ENCODE peak calls at places on chromosome 17, in ten cellular contexts. One of them, this sample, is unnamed.
A peak's percentile ranks its signal among the peaks of the same experiment; 100 is the strongest.

GRCh38 chr17:59381716-59382570 is 50.5 kb downstream of the YPEL2 start:
- DNase-seq in K562: no peak
- DNase-seq in HCT116: no peak
- DNase-seq in A549: no peak
- DNase-seq in prostate gland: peak; percentile 67
- DNase-seq in body of pancreas: peak; percentile 87
- DNase-seq in lower leg skin: no peak
- DNase-seq in heart left ventricle: peak; percentile 80
- DNase-seq in NB4: no peak
- DNase-seq in stomach: peak; percentile 71
- DNase-seq in this sample: no peak

GRCh38 chr17:64281962-64282752 is 19.1 kb upstream of the TEX2 start:
- DNase-seq in K562: peak; percentile 81
- DNase-seq in HCT116: peak; percentile 86
- DNase-seq in A549: peak; percentile 88
- DNase-seq in prostate gland: peak; percentile 46
- DNase-seq in body of pancreas: peak; percentile 71
- DNase-seq in lower leg skin: no peak
- DNase-seq in heart left ventricle: peak; percentile 61
- DNase-seq in NB4: peak; percentile 84
- DNase-seq in stomach: peak; percentile 68
- DNase-seq in this sample: peak; percentile 84

GRCh38 chr17:79625706-79626105 is 14.9 kb upstream of the RBFOX3 start:
- DNase-seq in K562: no peak
- DNase-seq in HCT116: no peak
- DNase-seq in A549: no peak
- DNase-seq in prostate gland: no peak
- DNase-seq in body of pancreas: no peak
- DNase-seq in lower leg skin: peak; percentile 29
- DNase-seq in heart left ventricle: no peak
- DNase-seq in NB4: no peak
- DNase-seq in stomach: no peak
- DNase-seq in this sample: no peak

GRCh38 chr17:7179317-7180254 is at the start of gene ASGR1:
- DNase-seq in K562: no peak
- DNase-seq in HCT116: no peak
- DNase-seq in A549: no peak
- DNase-seq in prostate gland: no peak
- DNase-seq in body of pancreas: no peak
- DNase-seq in lower leg skin: no peak
- DNase-seq in heart left ventricle: no peak
- DNase-seq in NB4: no peak
- DNase-seq in stomach: no peak
- DNase-seq in this sample: no peak

GRCh38 chr17:82332669-82333278 is 792 bp downstream of the SECTM1 start:
- DNase-seq in K562: peak; percentile 76
- DNase-seq in HCT116: peak; percentile 38
- DNase-seq in A549: peak; percentile 58
- DNase-seq in prostate gland: no peak
- DNase-seq in body of pancreas: peak; percentile 76
- DNase-seq in lower leg skin: no peak
- DNase-seq in heart left ventricle: peak; percentile 60
- DNase-seq in NB4: peak; percentile 45
- DNase-seq in stomach: peak; percentile 56
- DNase-seq in this sample: no peak

GRCh38 chr17:50027639-50028206 is 28.2 kb upstream of the ITGA3 start:
- DNase-seq in K562: peak; percentile 7
- DNase-seq in HCT116: peak; percentile 84
- DNase-seq in A549: peak; percentile 94
- DNase-seq in prostate gland: no peak
- DNase-seq in body of pancreas: peak; percentile 65
- DNase-seq in lower leg skin: peak; percentile 92
- DNase-seq in heart left ventricle: peak; percentile 48
- DNase-seq in NB4: peak; percentile 81
- DNase-seq in stomach: peak; percentile 66
- DNase-seq in this sample: no peak

GRCh38 chr17:71360301-71360700 is 760.5 kb upstream of the SOX9 start:
- DNase-seq in K562: no peak
- DNase-seq in HCT116: no peak
- DNase-seq in A549: no peak
- DNase-seq in prostate gland: no peak
- DNase-seq in body of pancreas: no peak
- DNase-seq in lower leg skin: no peak
- DNase-seq in heart left ventricle: no peak
- DNase-seq in NB4: no peak
- DNase-seq in stomach: no peak
- DNase-seq in this sample: no peak

GRCh38 chr17:59650642-59651041 is 30.9 kb downstream of the CLTC start:
- DNase-seq in K562: no peak
- DNase-seq in HCT116: no peak
- DNase-seq in A549: no peak
- DNase-seq in prostate gland: no peak
- DNase-seq in body of pancreas: no peak
- DNase-seq in lower leg skin: no peak
- DNase-seq in heart left ventricle: no peak
- DNase-seq in NB4: no peak
- DNase-seq in stomach: no peak
- DNase-seq in this sample: no peak

GRCh38 chr17:66951605-66951953 is 12.9 kb upstream of the CACNG4 start:
- DNase-seq in K562: no peak
- DNase-seq in HCT116: no peak
- DNase-seq in A549: peak; percentile 50
- DNase-seq in prostate gland: peak; percentile 44
- DNase-seq in body of pancreas: no peak
- DNase-seq in lower leg skin: no peak
- DNase-seq in heart left ventricle: no peak
- DNase-seq in NB4: no peak
- DNase-seq in stomach: no peak
- DNase-seq in this sample: no peak

GRCh38 chr17:22272363-22273146 is 580.2 kb downstream of the KCNJ18 start:
- DNase-seq in K562: no peak
- DNase-seq in HCT116: no peak
- DNase-seq in A549: no peak
- DNase-seq in prostate gland: no peak
- DNase-seq in body of pancreas: no peak
- DNase-seq in lower leg skin: no peak
- DNase-seq in heart left ventricle: no peak
- DNase-seq in NB4: no peak
- DNase-seq in stomach: no peak
- DNase-seq in this sample: no peak

GRCh38 chr17:30372755-30373154 is 6.0 kb upstream of the CPD start:
- DNase-seq in K562: no peak
- DNase-seq in HCT116: peak; percentile 29
- DNase-seq in A549: peak; percentile 64
- DNase-seq in prostate gland: no peak
- DNase-seq in body of pancreas: no peak
- DNase-seq in lower leg skin: no peak
- DNase-seq in heart left ventricle: no peak
- DNase-seq in NB4: no peak
- DNase-seq in stomach: no peak
- DNase-seq in this sample: no peak

DNA sequence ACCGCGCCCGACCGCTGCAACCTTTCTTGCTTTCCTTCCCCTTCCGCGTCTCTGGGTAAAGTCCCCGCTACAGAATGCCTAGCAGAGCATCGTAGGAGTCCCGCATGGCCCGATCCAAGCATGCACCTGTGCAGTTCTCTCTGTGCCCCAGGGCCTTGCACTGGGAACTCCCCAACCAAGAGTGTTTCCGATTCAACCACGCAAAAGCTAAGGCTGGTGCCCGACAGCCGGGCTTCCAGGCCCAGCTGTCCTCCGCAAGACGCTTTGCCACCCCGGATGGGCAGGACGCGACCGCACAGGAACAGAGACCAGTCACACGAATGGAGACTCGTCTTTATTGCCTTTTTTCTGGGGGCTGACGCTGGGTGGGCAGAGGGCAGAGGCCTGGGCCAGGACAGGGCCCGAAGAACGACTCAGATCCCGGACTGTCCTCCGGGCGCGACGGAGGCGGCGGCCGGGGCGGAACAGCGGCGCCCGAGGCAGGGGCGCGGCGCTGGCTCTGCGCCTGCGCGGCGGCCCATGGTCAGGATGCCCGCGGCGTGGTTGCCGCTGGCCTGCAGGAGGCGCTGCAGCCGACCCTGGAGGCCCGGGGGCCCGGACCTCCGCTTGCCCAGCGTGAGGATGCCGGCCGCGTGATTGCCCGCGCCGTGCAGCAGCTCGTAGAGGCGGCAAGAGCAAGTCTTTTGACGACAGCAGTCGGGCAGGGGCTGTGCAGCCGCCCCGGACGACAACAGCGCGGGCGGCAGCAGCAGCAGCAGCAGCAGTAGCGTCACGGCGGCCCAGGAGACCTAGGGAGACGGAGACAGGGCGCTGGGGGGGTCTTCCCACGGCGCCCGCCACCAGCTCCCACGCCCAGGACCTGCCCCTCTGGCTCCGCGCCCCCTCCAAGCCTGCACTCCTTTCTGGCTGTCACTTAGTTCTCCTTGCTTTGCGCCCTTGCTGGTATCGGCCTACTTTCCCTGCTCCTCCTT is 1.2 kb downstream of the HCRT start:
- DNase-seq in K562: peak; percentile 97
- DNase-seq in HCT116: peak; percentile 26
- DNase-seq in A549: peak; percentile 74
- DNase-seq in prostate gland: peak; percentile 24
- DNase-seq in body of pancreas: peak; percentile 76
- DNase-seq in lower leg skin: peak; percentile 91
- DNase-seq in heart left ventricle: peak; percentile 74
- DNase-seq in NB4: peak; percentile 85
- DNase-seq in stomach: peak; percentile 77
- DNase-seq in this sample: peak; percentile 90
- TF ChIP-seq POLR2A in K562: peak; percentile 56
- TF ChIP-seq POLR2A in HCT116: no peak
- TF ChIP-seq POLR2A in A549: peak; percentile 28
- TF ChIP-seq POLR2A in prostate gland: no peak
- TF ChIP-seq POLR2A in body of pancreas: peak; percentile 68
- TF ChIP-seq POLR2A in lower leg skin: no peak
- TF ChIP-seq POLR2A in heart left ventricle: peak; percentile 65
- TF ChIP-seq POLR2A in NB4: no peak
- TF ChIP-seq POLR2A in stomach: no peak
- TF ChIP-seq POLR2A in this sample: peak; percentile 71

GRCh38 chr17:80845863-80846671 is 145.6 kb upstream of the CHMP6 start:
- DNase-seq in K562: no peak
- DNase-seq in HCT116: no peak
- DNase-seq in A549: no peak
- DNase-seq in prostate gland: no peak
- DNase-seq in body of pancreas: no peak
- DNase-seq in lower leg skin: peak; percentile 68
- DNase-seq in heart left ventricle: no peak
- DNase-seq in NB4: no peak
- DNase-seq in stomach: no peak
- DNase-seq in this sample: no peak

GRCh38 chr17:80846932-80847331 is 144.7 kb upstream of the CHMP6 start:
- DNase-seq in K562: no peak
- DNase-seq in HCT116: no peak
- DNase-seq in A549: no peak
- DNase-seq in prostate gland: no peak
- DNase-seq in body of pancreas: no peak
- DNase-seq in lower leg skin: peak; percentile 68
- DNase-seq in heart left ventricle: no peak
- DNase-seq in NB4: no peak
- DNase-seq in stomach: no peak
- DNase-seq in this sample: no peak

GRCh38 chr17:80848449-80849102 is 143.1 kb upstream of the CHMP6 start:
- DNase-seq in K562: no peak
- DNase-seq in HCT116: no peak
- DNase-seq in A549: no peak
- DNase-seq in prostate gland: no peak
- DNase-seq in body of pancreas: no peak
- DNase-seq in lower leg skin: peak; percentile 53
- DNase-seq in heart left ventricle: no peak
- DNase-seq in NB4: no peak
- DNase-seq in stomach: no peak
- DNase-seq in this sample: no peak

GRCh38 chr17:80849119-80849518 is 142.5 kb upstream of the CHMP6 start:
- DNase-seq in K562: no peak
- DNase-seq in HCT116: no peak
- DNase-seq in A549: no peak
- DNase-seq in prostate gland: no peak
- DNase-seq in body of pancreas: no peak
- DNase-seq in lower leg skin: no peak
- DNase-seq in heart left ventricle: no peak
- DNase-seq in NB4: no peak
- DNase-seq in stomach: no peak
- DNase-seq in this sample: no peak

GRCh38 chr17:80847506-80848230 is 144.0 kb upstream of the CHMP6 start:
- DNase-seq in K562: peak; percentile 71
- DNase-seq in HCT116: no peak
- DNase-seq in A549: no peak
- DNase-seq in prostate gland: no peak
- DNase-seq in body of pancreas: no peak
- DNase-seq in lower leg skin: peak; percentile 72
- DNase-seq in heart left ventricle: no peak
- DNase-seq in NB4: no peak
- DNase-seq in stomach: no peak
- DNase-seq in this sample: peak; percentile 27
- TF ChIP-seq POLR2A in K562: no peak
- TF ChIP-seq POLR2A in HCT116: no peak
- TF ChIP-seq POLR2A in A549: no peak
- TF ChIP-seq POLR2A in prostate gland: no peak
- TF ChIP-seq POLR2A in body of pancreas: no peak
- TF ChIP-seq POLR2A in lower leg skin: no peak
- TF ChIP-seq POLR2A in heart left ventricle: no peak
- TF ChIP-seq POLR2A in NB4: no peak
- TF ChIP-seq POLR2A in stomach: no peak
- TF ChIP-seq POLR2A in this sample: no peak

GRCh38 chr17:2932946-2933345 is 130.5 kb downstream of the OR1D5 start:
- DNase-seq in K562: no peak
- DNase-seq in HCT116: no peak
- DNase-seq in A549: no peak
- DNase-seq in prostate gland: no peak
- DNase-seq in body of pancreas: no peak
- DNase-seq in lower leg skin: no peak
- DNase-seq in heart left ventricle: no peak
- DNase-seq in NB4: no peak
- DNase-seq in stomach: no peak
- DNase-seq in this sample: no peak
- TF ChIP-seq POLR2A in K562: no peak
- TF ChIP-seq POLR2A in HCT116: no peak
- TF ChIP-seq POLR2A in A549: no peak
- TF ChIP-seq POLR2A in prostate gland: no peak
- TF ChIP-seq POLR2A in body of pancreas: no peak
- TF ChIP-seq POLR2A in lower leg skin: no peak
- TF ChIP-seq POLR2A in heart left ventricle: no peak
- TF ChIP-seq POLR2A in NB4: no peak
- TF ChIP-seq POLR2A in stomach: no peak
- TF ChIP-seq POLR2A in this sample: no peak

DNA sequence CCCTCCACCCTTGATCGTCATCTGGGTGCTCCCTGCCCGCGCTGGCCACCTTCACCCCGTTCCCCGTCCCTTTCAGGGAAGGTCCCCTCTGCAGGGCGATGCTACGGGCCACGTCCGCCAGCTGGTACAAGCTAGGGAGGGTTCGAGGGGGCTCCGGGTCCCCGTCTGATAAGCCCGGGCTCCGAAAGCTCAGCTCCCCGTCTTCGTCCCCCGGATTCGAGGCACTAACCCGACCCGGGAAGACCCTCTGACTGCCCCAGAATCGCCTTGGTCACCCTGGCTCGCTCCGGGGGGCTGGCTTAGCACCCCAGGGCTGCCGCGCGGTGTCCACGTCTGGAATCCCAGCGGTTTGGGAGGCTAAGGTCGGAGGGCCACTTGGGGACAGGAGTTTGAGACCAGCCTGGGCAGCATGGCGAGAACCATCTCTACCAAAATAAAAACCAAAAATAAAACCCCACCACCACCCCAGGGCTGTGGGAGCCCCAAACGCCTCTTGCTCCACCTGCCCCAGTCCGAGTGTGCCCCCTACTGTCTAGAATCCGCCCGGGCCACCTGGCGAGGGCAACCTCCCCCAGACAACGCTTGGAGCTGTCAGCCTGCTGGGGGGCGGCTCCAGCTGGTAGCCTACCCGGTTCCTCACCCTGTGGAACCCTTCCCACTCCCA is 1.1 kb upstream of the SLC43A2 start:
- DNase-seq in K562: peak; percentile 56
- DNase-seq in HCT116: peak; percentile 29
- DNase-seq in A549: peak; percentile 73
- DNase-seq in prostate gland: peak; percentile 53
- DNase-seq in body of pancreas: peak; percentile 68
- DNase-seq in lower leg skin: no peak
- DNase-seq in heart left ventricle: peak; percentile 70
- DNase-seq in NB4: peak; percentile 72
- DNase-seq in stomach: peak; percentile 84
- DNase-seq in this sample: peak; percentile 87
- TF ChIP-seq POLR2A in K562: no peak
- TF ChIP-seq POLR2A in HCT116: no peak
- TF ChIP-seq POLR2A in A549: no peak
- TF ChIP-seq POLR2A in prostate gland: no peak
- TF ChIP-seq POLR2A in body of pancreas: no peak
- TF ChIP-seq POLR2A in lower leg skin: no peak
- TF ChIP-seq POLR2A in heart left ventricle: no peak
- TF ChIP-seq POLR2A in NB4: no peak
- TF ChIP-seq POLR2A in stomach: no peak
- TF ChIP-seq POLR2A in this sample: no peak

This sample was measured in erythroblast.